ENCODE peak calls at places on chromosomes 1 and 21, in ten cellular contexts. Z is stimulated activated CD8-positive, alpha-beta memory T cell treated with anti-CD3 and anti-CD28 coated beads, Interleukin-4, amount 100 ng/mL, for 24 hours; V is NCI-H345; O is upper lobe of right lung; K is AG04450; X is sciatic nerve; H is AG08396; Y is trophoblast cell; J is colonic mucosa; D is nucleus accumbens. C is an unnamed sample.

GRCh38 chr1:107315652-107316051 is 174.8 kb downstream of the NTNG1 start:
- DNase-seq in Z (no peak), V (no peak), O (no peak), K (no peak), X (no peak), H (no peak), Y (no peak), J (no peak), D (no peak), C (no peak)

GRCh38 chr1:59116920-59117542 is 179.9 kb upstream of the FGGY start:
- DNase-seq in Z (no peak), V (no peak), O (no peak), K (no peak), X (no peak), H (peak), Y (peak), J (no peak), D (no peak), C (no peak)

GRCh38 chr1:107669996-107670395 is 295.0 kb downstream of the VAV3 start:
- DNase-seq in Z (no peak), V (peak), O (no peak), K (no peak), X (peak), H (no peak), Y (no peak), J (peak), D (no peak), C (no peak)

GRCh38 chr1:58741689-58742553 is 41.9 kb downstream of the JUN start:
- DNase-seq in Z (no peak), V (no peak), O (no peak), K (no peak), X (no peak), H (no peak), Y (no peak), J (no peak), D (no peak), C (no peak)

GRCh38 chr1:117732956-117733355 is 127.1 kb downstream of the TENT5C start:
- DNase-seq in Z (no peak), V (no peak), O (no peak), K (no peak), X (no peak), H (no peak), Y (no peak), J (no peak), D (no peak), C (no peak)

GRCh38 chr1:20185834-20186782 is at the start of the genes PLA2G2C and UBXN10:
- DNase-seq in Z (peak), V (no peak), O (peak), K (no peak), X (peak), H (no peak), Y (peak), J (peak), D (peak), C (no peak)

GRCh38 chr1:152047607-152047953 is 10.8 kb upstream of the S100A11 start:
- DNase-seq in Z (no peak), V (no peak), O (no peak), K (no peak), X (no peak), H (peak), Y (peak), J (no peak), D (no peak), C (no peak)

GRCh38 chr21:23695449-23695848 is 1911.8 kb downstream of the MRPL39 start:
- DNase-seq in Z (no peak), V (no peak), O (no peak), K (no peak), X (no peak), H (no peak), Y (no peak), J (no peak), D (no peak), C (no peak)

GRCh38 chr1:230010618-230011332 is 56.3 kb upstream of the GALNT2 start:
- DNase-seq in Z (no peak), V (no peak), O (no peak), K (no peak), X (no peak), H (no peak), Y (no peak), J (no peak), D (no peak), C (no peak)

GRCh38 chr1:220528049-220528678 is at the start of gene MARK1:
- DNase-seq in Z (no peak), V (peak), O (peak), K (no peak), X (peak), H (peak), Y (peak), J (peak), D (peak), C (peak)

GRCh38 chr1:145690587-145691558 is 16.3 kb downstream of the PDZK1 start:
- DNase-seq in Z (no peak), V (no peak), O (no peak), K (peak), X (no peak), H (peak), Y (no peak), J (no peak), D (no peak), C (no peak)

GRCh38 chr1:154968731-154969130 is 1.8 kb downstream of the SHC1 start:
- DNase-seq in Z (no peak), V (no peak), O (no peak), K (no peak), X (no peak), H (no peak), Y (no peak), J (no peak), D (no peak), C (no peak)

GRCh38 chr1:84959294-84959693 is 37.6 kb downstream of the MCOLN2 start:
- DNase-seq in Z (no peak), V (no peak), O (no peak), K (no peak), X (no peak), H (peak), Y (no peak), J (no peak), D (no peak), C (no peak)

GRCh38 chr1:225424562-225425210 is 3.2 kb downstream of the LBR start:
- DNase-seq in Z (no peak), V (no peak), O (no peak), K (no peak), X (no peak), H (peak), Y (no peak), J (no peak), D (no peak), C (no peak)

GRCh38 chr21:15729674-15730483 is at the start of gene USP25:
- DNase-seq in Z (peak), V (peak), O (peak), K (no peak), X (peak), H (peak), Y (peak), J (peak), D (peak), C (peak)

GRCh38 chr1:32208891-32209309 is at the start of gene DCDC2B:
- DNase-seq in Z (no peak), V (peak), O (no peak), K (no peak), X (no peak), H (no peak), Y (peak), J (peak), D (no peak), C (peak)

GRCh38 chr1:225691861-225692516 is 39.1 kb upstream of the ENAH start:
- DNase-seq in Z (no peak), V (no peak), O (no peak), K (peak), X (no peak), H (peak), Y (no peak), J (no peak), D (no peak), C (no peak)

GRCh38 chr21:29407571-29407970 is 108.8 kb downstream of the BACH1 start:
- DNase-seq in Z (no peak), V (no peak), O (no peak), K (no peak), X (no peak), H (no peak), Y (no peak), J (no peak), D (no peak), C (no peak)

GRCh38 chr1:90721210-90722194 is 4.4 kb upstream of the BARHL2 start:
- DNase-seq in Z (no peak), V (peak), O (peak), K (peak), X (no peak), H (peak), Y (peak), J (peak), D (peak), C (peak)

GRCh38 chr1:69776555-69776954 is 208.8 kb downstream of the LRRC7 start:
- DNase-seq in Z (no peak), V (no peak), O (no peak), K (no peak), X (no peak), H (no peak), Y (no peak), J (no peak), D (no peak), C (no peak)

GRCh38 chr1:208576425-208576824 is 332.2 kb upstream of the PLXNA2 start:
- DNase-seq in Z (no peak), V (no peak), O (no peak), K (no peak), X (no peak), H (no peak), Y (no peak), J (no peak), D (no peak), C (no peak)

GRCh38 chr1:111895456-111895855 is 94.0 kb downstream of the KCND3 start:
- DNase-seq in Z (no peak), V (no peak), O (no peak), K (no peak), X (no peak), H (no peak), Y (no peak), J (no peak), D (no peak), C (no peak)

GRCh38 chr21:16752109-16752508 is 760.7 kb upstream of the CXADR start:
- DNase-seq in Z (no peak), V (no peak), O (no peak), K (no peak), X (no peak), H (no peak), Y (no peak), J (no peak), D (no peak), C (no peak)

GRCh38 chr21:35508389-35508888 is 459.3 kb upstream of the RUNX1 start:
- DNase-seq in Z (no peak), V (no peak), O (peak), K (peak), X (peak), H (peak), Y (peak), J (peak), D (peak), C (no peak)

GRCh38 chr1:27563407-27564263 is 40.3 kb downstream of the AHDC1 start:
- DNase-seq in Z (no peak), V (no peak), O (peak), K (no peak), X (no peak), H (peak), Y (peak), J (peak), D (no peak), C (no peak)

GRCh38 chr1:150259217-150259616 is 1.6 kb downstream of the CA14 start:
- DNase-seq in Z (no peak), V (no peak), O (peak), K (no peak), X (no peak), H (no peak), Y (no peak), J (no peak), D (peak), C (no peak)

GRCh38 chr1:58432813-58433668 is 113.5 kb downstream of the OMA1 start:
- DNase-seq in Z (no peak), V (no peak), O (no peak), K (peak), X (peak), H (peak), Y (peak), J (no peak), D (peak), C (no peak)

GRCh38 chr1:191993549-191993948 is 164.7 kb upstream of the RGS18 start:
- DNase-seq in Z (no peak), V (no peak), O (no peak), K (peak), X (no peak), H (no peak), Y (peak), J (no peak), D (no peak), C (peak)

GRCh38 chr1:160219062-160219929 is 14.1 kb downstream of the PEA15 start:
- DNase-seq in Z (no peak), V (peak), O (no peak), K (peak), X (peak), H (peak), Y (peak), J (peak), D (peak), C (peak)

GRCh38 chr1:229101475-229101874 is 169.4 kb upstream of the RAB4A start:
- DNase-seq in Z (no peak), V (no peak), O (no peak), K (no peak), X (no peak), H (no peak), Y (no peak), J (no peak), D (no peak), C (no peak)

GRCh38 chr1:246647113-246647512 is 77.1 kb upstream of the SCCPDH start:
- DNase-seq in Z (no peak), V (peak), O (no peak), K (peak), X (no peak), H (peak), Y (peak), J (peak), D (peak), C (peak)

GRCh38 chr1:203478986-203479385 is 3.4 kb downstream of the PRELP start:
- DNase-seq in Z (no peak), V (no peak), O (no peak), K (no peak), X (no peak), H (no peak), Y (no peak), J (no peak), D (no peak), C (no peak)

GRCh38 chr1:156406229-156406628 is 37.2 kb downstream of the RHBG start:
- DNase-seq in Z (no peak), V (no peak), O (no peak), K (no peak), X (no peak), H (no peak), Y (no peak), J (no peak), D (peak), C (peak)

GRCh38 chr1:182426442-182427430 is 23.2 kb upstream of the RGSL1 start:
- DNase-seq in Z (no peak), V (no peak), O (no peak), K (no peak), X (no peak), H (no peak), Y (no peak), J (no peak), D (no peak), C (no peak)

GRCh38 chr1:153587314-153587713 is 21.7 kb upstream of the S100A2 start:
- DNase-seq in Z (no peak), V (no peak), O (no peak), K (no peak), X (no peak), H (no peak), Y (no peak), J (no peak), D (no peak), C (no peak)